ENCODE peak calls at places on chromosome 3, in five cellular contexts. H, V, I, Z and Y are unnamed samples.

GRCh38 chr3:49668861-49669260 is 5.3 kb upstream of the APEH start:
- DNase-seq in I (peak; percentile 21), Z (peak; percentile 34), H (no peak), V (no peak), Y (peak; percentile 28)

GRCh38 chr3:126955004-126955790 is 27.7 kb upstream of the PLXNA1 start:
- DNase-seq in I (no peak), V (no peak), Z (no peak), H (no peak), Y (no peak)

GRCh38 chr3:632571-633170 is 436.1 kb downstream of the CHL1 start:
- DNase-seq in I (peak; percentile 32), Z (peak; percentile 18), V (peak; percentile 71), H (peak; percentile 26), Y (peak; percentile 67)

GRCh38 chr3:109132801-109133473 is 3.6 kb upstream of the C3orf85 start:
- DNase-seq in V (no peak), I (no peak), Z (peak; percentile 0), H (no peak), Y (no peak)

GRCh38 chr3:157089455-157090221 is 70.3 kb downstream of the CCNL1 start:
- DNase-seq in I (no peak), V (peak; percentile 74), H (no peak), Z (peak; percentile 71), Y (no peak)

GRCh38 chr3:123329636-123330340 is 119.1 kb downstream of the ADCY5 start:
- DNase-seq in V (no peak), I (no peak), Z (no peak), H (no peak), Y (no peak)

GRCh38 chr3:97291901-97292300 is 472.7 kb upstream of the ARL6 start:
- DNase-seq in Z (no peak), I (no peak), V (no peak), H (no peak), Y (no peak)

GRCh38 chr3:127740136-127740915 is 67.6 kb downstream of the ABTB1 start:
- DNase-seq in V (no peak), H (no peak), Z (no peak), I (no peak), Y (no peak)

GRCh38 chr3:11692251-11692813 is 48.6 kb upstream of the VGLL4 start:
- DNase-seq in I (no peak), Z (no peak), H (peak; percentile 46), V (no peak), Y (no peak)

GRCh38 chr3:16103472-16103871 is 71.0 kb upstream of the GALNT15 start:
- DNase-seq in I (peak; percentile 1), V (no peak), H (no peak), Z (peak; percentile 94), Y (no peak)

GRCh38 chr3:138082992-138083386 is 32.4 kb downstream of the DZIP1L start:
- DNase-seq in H (no peak), Z (no peak), I (no peak), V (no peak), Y (no peak)

GRCh38 chr3:138079901-138080300 is 35.5 kb downstream of the DZIP1L start:
- DNase-seq in I (no peak), Z (peak; percentile 6), V (no peak), H (no peak), Y (no peak)

GRCh38 chr3:138082085-138082991 is 33.1 kb downstream of the DZIP1L start:
- DNase-seq in V (no peak), I (peak; percentile 22), H (no peak), Z (peak; percentile 93), Y (peak; percentile 70)

GRCh38 chr3:138078901-138079344 is 36.5 kb downstream of the DZIP1L start:
- DNase-seq in H (no peak), Z (peak; percentile 99), I (peak; percentile 32), V (no peak), Y (peak; percentile 71)

DNA sequence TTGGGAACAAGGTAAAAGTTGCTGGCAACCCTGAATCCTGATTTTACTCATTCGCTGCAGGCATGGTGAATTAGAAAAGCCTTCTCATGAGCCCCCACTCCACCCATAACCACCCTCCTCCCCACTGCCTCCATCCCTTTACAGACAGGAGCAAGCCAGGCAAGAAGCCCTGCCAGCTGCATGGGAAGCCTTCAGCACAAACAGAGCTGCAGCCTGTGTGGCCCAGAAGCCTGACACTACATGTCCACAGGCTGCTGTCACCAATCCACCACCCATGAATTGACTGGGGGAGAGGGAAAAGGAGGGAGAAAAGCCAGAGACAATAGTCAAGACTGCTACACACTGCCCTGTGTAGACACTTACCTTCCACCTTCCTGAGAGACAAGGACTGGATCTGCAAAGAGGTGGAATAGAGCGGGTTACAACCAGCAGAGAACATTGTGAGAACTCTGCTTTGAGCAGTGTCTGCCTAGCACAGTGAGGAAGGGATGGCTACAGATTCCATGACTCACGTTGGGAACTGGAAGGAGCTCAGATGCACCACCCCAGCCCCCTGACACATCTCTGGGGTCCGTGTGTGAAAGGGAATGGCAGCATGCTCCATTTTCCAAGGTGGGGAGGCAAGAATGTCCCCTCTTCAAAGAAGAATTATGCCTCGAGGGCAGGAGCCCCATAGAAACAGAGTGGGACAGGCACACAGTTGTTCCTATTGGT is 33.9 kb downstream of the DZIP1L start:
- DNase-seq in Z (peak; percentile 82), H (no peak), I (no peak), V (no peak), Y (no peak)
- TF ChIP-seq SMC3 in Z (peak; percentile 1), H (no peak), I (no peak), V (no peak), Y (no peak)

DNA sequence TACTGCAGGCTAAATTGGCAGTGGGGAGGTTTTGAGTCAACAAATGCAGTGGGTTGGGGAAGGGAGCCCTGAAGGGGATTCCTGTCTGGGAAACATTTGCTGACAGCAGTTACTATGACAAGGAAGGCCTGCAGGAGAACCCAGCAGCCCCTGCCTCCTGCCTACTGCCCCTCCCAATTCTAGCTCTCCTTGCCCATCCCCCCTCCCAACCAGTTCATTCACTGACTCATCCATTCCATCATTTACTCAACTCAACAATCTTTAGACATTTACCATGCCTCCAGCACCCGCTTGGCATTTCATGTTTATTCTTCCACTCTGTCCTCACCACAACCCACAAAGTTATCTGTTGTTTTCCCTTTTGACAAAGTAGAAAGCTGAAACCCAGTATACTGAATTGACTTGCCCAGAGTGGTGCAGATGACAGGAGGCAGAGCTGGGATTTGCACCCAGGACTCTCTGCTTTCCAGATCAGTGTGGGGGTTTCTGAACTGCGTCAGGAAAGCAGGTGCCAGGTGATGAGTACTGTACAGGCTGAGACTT is 75.0 kb downstream of the MAGEF1 start:
- DNase-seq in V (no peak), H (peak; percentile 38), I (no peak), Z (peak; percentile 77), Y (no peak)
- TF ChIP-seq SMC3 in V (no peak), H (no peak), I (no peak), Z (no peak), Y (no peak)

DNA sequence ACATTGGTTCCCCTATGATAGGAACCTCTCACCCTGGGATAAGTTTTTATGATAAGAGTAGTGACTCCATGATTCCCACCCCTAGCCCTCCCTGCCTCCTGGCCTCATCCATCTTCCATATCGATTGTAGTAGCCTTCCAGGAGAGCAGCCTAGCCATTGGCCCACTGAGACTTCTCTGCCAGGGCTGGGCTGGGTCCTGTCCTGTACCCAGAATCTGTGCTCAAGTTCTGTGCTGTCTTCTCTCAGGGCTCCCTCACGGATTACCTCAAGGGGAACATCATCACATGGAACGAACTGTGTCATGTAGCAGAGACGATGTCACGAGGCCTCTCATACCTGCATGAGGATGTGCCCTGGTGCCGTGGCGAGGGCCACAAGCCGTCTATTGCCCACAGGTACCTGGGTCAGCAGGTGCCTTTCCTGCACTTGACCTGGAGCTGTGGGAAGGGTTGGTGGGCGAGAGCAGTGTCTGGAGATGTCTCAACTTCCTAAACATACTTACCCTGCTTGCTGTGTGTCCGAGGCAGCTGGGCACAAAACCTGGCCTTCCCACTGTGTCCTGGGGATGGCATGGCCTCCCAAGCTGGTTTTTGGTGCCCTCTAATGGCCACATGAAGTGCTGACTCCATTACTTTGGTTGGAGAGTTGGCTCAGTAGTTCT is 16.6 kb upstream of the EXOG start:
- DNase-seq in Z (peak; percentile 62), H (peak; percentile 87), I (peak; percentile 47), V (peak; percentile 64), Y (peak; percentile 79)
- TF ChIP-seq SMC3 in Z (peak; percentile 79), H (peak; percentile 88), I (peak; percentile 74), V (peak; percentile 77), Y (peak; percentile 64)

DNA sequence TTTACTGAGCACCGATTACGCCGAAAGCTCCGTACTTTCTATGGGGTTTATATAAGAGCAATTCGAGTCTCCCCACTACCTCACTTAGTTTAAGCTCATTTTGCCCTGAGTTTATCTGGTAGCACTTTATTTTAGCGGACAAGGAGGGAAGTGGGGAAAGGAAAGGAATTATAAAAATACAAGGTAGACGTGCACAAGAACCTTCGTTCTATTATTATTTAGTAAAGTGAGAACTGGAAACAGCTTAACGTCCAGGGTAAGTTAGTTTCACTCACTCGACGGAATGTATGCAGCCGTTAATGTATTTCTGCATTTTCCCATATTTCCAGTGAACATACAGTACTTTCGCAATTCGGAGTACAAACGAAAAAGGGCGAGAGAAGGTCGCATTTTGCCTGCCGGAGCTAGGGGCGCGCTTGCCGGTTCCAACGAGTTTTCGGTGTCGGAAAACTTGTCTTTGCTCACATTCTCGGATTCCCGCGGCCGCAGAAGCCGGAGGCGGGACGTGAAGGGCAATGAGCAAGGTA is 1.2 kb upstream of the STT3B start:
- DNase-seq in H (no peak), I (no peak), Z (peak; percentile 12), V (peak; percentile 32), Y (no peak)
- TF ChIP-seq SMC3 in H (peak; percentile 9), I (no peak), Z (no peak), V (no peak), Y (no peak)